ENCODE peak calls at places on chromosomes 16 and 17, in ten cellular contexts. K is tibial artery; B is uterus; J is RWPE1; X is nephron progenitor cell; U is epithelial cell of esophagus; E is IMR-90; Y is HFFc6; Z is CD8-positive, alpha-beta T cell; F is WERI-Rb-1. N is an unnamed sample.

GRCh38 chr17:61614219-61614618 is 23.2 kb upstream of the NACA2 start:
- DNase-seq in K (no peak), B (no peak), J (no peak), X (no peak), U (no peak), E (no peak), Y (no peak), Z (no peak), F (no peak), N (no peak)

GRCh38 chr16:85943702-85944101 is 44.7 kb downstream of the IRF8 start:
- DNase-seq in K (no peak), B (no peak), J (no peak), X (no peak), U (no peak), E (no peak), Y (no peak), Z (no peak), F (no peak), N (no peak)

GRCh38 chr16:58458634-58459343 is 41.2 kb upstream of the NDRG4 start:
- DNase-seq in K (no peak), B (no peak), J (no peak), X (no peak), U (no peak), E (no peak), Y (no peak), Z (no peak), F (no peak), N (no peak)

GRCh38 chr17:9115446-9116265 is 94.3 kb downstream of the NTN1 start:
- DNase-seq in K (peak; percentile 92), B (peak; percentile 86), J (no peak), X (peak; percentile 72), U (no peak), E (peak; percentile 6), Y (peak; percentile 11), Z (peak; percentile 38), F (no peak), N (no peak)

GRCh38 chr16:56336071-56336688 is 89.2 kb downstream of the AMFR start:
- DNase-seq in K (no peak), B (no peak), J (peak; percentile 34), X (no peak), U (peak; percentile 82), E (no peak), Y (no peak), Z (no peak), F (no peak), N (no peak)

GRCh38 chr17:50986989-50987660 is 121.0 kb upstream of the TOB1 start:
- DNase-seq in K (no peak), B (no peak), J (no peak), X (no peak), U (no peak), E (peak; percentile 79), Y (peak; percentile 71), Z (no peak), F (no peak), N (no peak)

GRCh38 chr17:78879679-78880186 is 23.3 kb downstream of the CEP295NL start:
- DNase-seq in K (no peak), B (peak; percentile 81), J (no peak), X (peak; percentile 35), U (no peak), E (peak; percentile 98), Y (peak; percentile 76), Z (no peak), F (no peak), N (no peak)

GRCh38 chr17:27984816-27985215 is 57.7 kb upstream of the NLK start:
- DNase-seq in K (no peak), B (peak; percentile 53), J (no peak), X (no peak), U (no peak), E (no peak), Y (no peak), Z (no peak), F (no peak), N (no peak)

GRCh38 chr16:69382421-69382820 is 3.4 kb downstream of the TERF2 start:
- DNase-seq in K (no peak), B (no peak), J (no peak), X (no peak), U (no peak), E (peak; percentile 10), Y (no peak), Z (no peak), F (no peak), N (no peak)

GRCh38 chr17:17959520-17960361 is 12.5 kb downstream of the TOM1L2 start:
- DNase-seq in K (no peak), B (no peak), J (no peak), X (no peak), U (no peak), E (peak; percentile 69), Y (peak; percentile 16), Z (no peak), F (no peak), N (no peak)

DNA sequence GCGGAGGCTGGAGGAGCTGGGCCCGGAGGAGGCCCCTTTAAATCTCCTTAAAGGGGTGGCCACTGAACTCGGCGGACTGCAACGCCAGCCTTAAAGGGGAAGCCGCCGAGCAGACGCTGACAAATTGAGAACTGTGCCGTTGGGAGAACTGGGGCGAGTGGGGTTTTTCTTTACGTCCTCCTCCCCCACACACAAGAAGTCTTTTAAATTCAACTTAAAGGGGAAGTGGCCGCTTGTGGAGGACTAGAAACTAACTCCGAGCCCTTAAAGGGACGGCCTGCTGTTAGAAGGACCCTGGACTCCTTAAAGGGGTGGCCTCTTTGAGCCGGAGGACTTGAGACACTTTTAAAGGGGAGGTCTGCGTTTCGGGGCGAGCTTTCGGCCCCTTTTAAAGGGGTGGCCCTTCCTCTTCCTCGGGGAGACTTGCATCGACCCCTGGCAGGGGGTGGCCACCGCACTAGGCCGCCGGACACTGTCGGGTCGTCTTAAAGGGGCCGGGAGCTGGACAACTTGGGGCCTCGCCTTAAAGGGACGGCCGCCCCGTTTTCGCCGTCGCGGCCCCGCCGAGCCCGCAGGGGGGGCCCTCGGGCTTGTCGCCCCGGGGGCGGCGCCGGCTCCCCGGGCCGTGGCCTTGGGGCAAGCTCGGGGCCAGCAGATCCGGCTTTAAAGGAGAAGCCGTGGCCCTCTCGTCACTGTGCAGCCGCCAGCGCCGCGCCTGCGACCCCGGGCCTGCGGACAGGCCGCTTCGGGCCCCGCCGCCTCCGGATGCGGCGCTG is 688 bp downstream of the FBRS start:
- DNase-seq in K (peak; percentile 93), B (peak; percentile 91), J (peak; percentile 87), X (peak; percentile 72), U (peak; percentile 98), E (peak; percentile 97), Y (peak; percentile 94), Z (no peak), F (no peak), N (peak; percentile 62)
- TF ChIP-seq CTCF in K (no peak), B (peak; percentile 23), J (peak; percentile 33), X (no peak), U (no peak), E (peak; percentile 23), Y (peak; percentile 29), Z (peak; percentile 18), F (no peak), N (no peak)

DNA sequence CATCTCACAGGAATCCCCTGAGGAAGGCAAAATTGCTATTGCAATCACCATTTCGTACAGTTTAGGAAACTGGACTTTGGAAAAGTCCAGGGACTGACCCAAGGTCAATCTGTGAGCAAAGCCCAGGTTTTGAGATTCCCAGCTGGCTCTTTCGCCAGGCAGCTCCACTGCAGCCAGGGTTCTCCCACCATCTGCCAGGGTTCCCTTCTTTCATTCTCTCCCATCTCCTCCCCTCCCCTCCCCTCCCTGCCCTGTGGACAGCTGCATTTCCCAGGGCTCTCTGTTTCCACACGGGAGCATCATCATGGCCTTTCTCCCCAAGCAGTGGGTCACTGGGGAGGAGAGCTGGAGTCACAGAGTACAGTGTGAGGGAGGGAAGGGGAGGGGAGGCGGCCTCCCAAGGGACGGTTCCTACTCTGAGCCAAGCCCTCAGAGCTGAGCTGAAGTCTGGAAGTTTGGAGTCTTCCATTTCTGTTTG is 11.9 kb upstream of the GSDMA start:
- DNase-seq in K (no peak), B (no peak), J (no peak), X (peak; percentile 22), U (no peak), E (no peak), Y (no peak), Z (no peak), F (peak; percentile 36), N (no peak)
- TF ChIP-seq CTCF in K (no peak), B (no peak), J (no peak), X (no peak), U (no peak), E (no peak), Y (no peak), Z (no peak), F (no peak), N (no peak)

DNA sequence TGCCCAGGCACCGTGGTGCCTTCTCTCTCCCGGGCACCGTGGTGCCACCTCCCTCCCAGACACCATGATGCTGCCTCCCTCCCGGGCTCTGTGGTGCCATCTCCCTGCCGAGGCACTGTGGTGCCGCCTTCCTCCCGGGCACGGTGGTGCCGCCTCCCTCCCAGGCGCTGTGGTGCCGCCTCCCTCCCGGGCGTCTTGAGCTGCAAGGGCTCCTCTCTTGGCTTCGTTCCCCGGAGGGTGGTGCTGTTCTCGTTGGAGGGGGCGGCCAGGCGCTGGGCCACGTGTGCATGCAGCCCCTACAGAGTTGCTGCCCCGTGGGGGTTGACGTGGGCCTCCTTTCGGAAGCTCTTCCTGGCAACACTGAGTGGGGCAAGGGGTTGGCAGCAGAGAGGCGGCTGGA is 8.2 kb downstream of the CENPX start:
- DNase-seq in K (no peak), B (no peak), J (no peak), X (no peak), U (no peak), E (no peak), Y (no peak), Z (no peak), F (no peak), N (no peak)
- TF ChIP-seq CTCF in K (no peak), B (no peak), J (peak; percentile 33), X (no peak), U (peak; percentile 20), E (no peak), Y (no peak), Z (no peak), F (no peak), N (no peak)

GRCh38 chr17:55177159-55177913 is 87.4 kb upstream of the HLF start:
- DNase-seq in K (no peak), B (no peak), J (no peak), X (no peak), U (peak; percentile 38), E (no peak), Y (no peak), Z (no peak), F (peak; percentile 27), N (no peak)
- TF ChIP-seq CTCF in K (no peak), B (no peak), J (no peak), X (no peak), U (peak; percentile 24), E (no peak), Y (peak; percentile 18), Z (no peak), F (peak; percentile 59), N (no peak)